ENCODE peak calls at places on chromosome 10, in eight cellular contexts. O, D, B, L, S, I, P and W are unnamed samples.

GRCh38 chr10:73992899-73993788 is 4.8 kb upstream of the VCL start:
- DNase-seq in O (no peak), D (no peak), B (no peak), L (no peak), S (no peak), I (no peak), P (no peak), W (no peak)

GRCh38 chr10:73589538-73590126 is 1.5 kb downstream of the USP54 start:
- DNase-seq in O (no peak), D (no peak), B (no peak), L (no peak), S (no peak), I (peak; percentile 50), P (no peak), W (no peak)

GRCh38 chr10:92552310-92552709 is 21.6 kb downstream of the IDE start:
- DNase-seq in O (no peak), D (no peak), B (no peak), L (no peak), S (no peak), I (no peak), P (no peak), W (no peak)

GRCh38 chr10:132685121-132685891 is 100.6 kb downstream of the NKX6-2 start:
- DNase-seq in O (no peak), D (peak; percentile 40), B (peak; percentile 50), L (peak; percentile 73), S (no peak), I (peak; percentile 89), P (peak; percentile 78), W (peak; percentile 64)

GRCh38 chr10:114520453-114520852 is 116.2 kb upstream of the AFAP1L2 start:
- DNase-seq in O (no peak), D (no peak), B (no peak), L (peak; percentile 82), S (no peak), I (no peak), P (no peak), W (no peak)

GRCh38 chr10:106872176-106872575 is 292.3 kb downstream of the SORCS1 start:
- DNase-seq in O (no peak), D (no peak), B (no peak), L (no peak), S (no peak), I (no peak), P (no peak), W (no peak)

GRCh38 chr10:12333382-12334185 is 15.8 kb upstream of the CAMK1D start:
- DNase-seq in O (no peak), D (no peak), B (peak; percentile 93), L (peak; percentile 39), S (peak; percentile 25), I (no peak), P (peak; percentile 78), W (peak; percentile 96)

GRCh38 chr10:74924251-74924954 is 98.0 kb downstream of the KAT6B start:
- DNase-seq in O (no peak), D (no peak), B (no peak), L (peak; percentile 79), S (no peak), I (no peak), P (no peak), W (no peak)

GRCh38 chr10:14129770-14130169 is 201.0 kb downstream of the FRMD4A start:
- DNase-seq in O (no peak), D (no peak), B (no peak), L (no peak), S (no peak), I (no peak), P (no peak), W (no peak)

GRCh38 chr10:14126697-14127440 is 203.9 kb downstream of the FRMD4A start:
- DNase-seq in O (no peak), D (no peak), B (no peak), L (no peak), S (no peak), I (no peak), P (no peak), W (no peak)

GRCh38 chr10:14131261-14131960 is 199.3 kb downstream of the FRMD4A start:
- DNase-seq in O (no peak), D (no peak), B (no peak), L (no peak), S (no peak), I (no peak), P (no peak), W (no peak)

GRCh38 chr10:14125564-14125963 is 205.2 kb downstream of the FRMD4A start:
- DNase-seq in O (no peak), D (no peak), B (no peak), L (no peak), S (no peak), I (no peak), P (no peak), W (no peak)

GRCh38 chr10:14128519-14128918 is 202.2 kb downstream of the FRMD4A start:
- DNase-seq in O (no peak), D (no peak), B (no peak), L (no peak), S (no peak), I (no peak), P (no peak), W (no peak)
- TF ChIP-seq CTCF in O (no peak), D (no peak), B (no peak), L (no peak), S (no peak), I (no peak), P (no peak), W (no peak)

GRCh38 chr10:125144693-125145623 is 15.4 kb downstream of the CTBP2 start:
- DNase-seq in O (no peak), D (no peak), B (no peak), L (no peak), S (no peak), I (no peak), P (no peak), W (peak; percentile 55)
- TF ChIP-seq CTCF in O (no peak), D (peak; percentile 60), B (peak; percentile 54), L (no peak), S (no peak), I (peak; percentile 58), P (peak; percentile 27), W (peak; percentile 75)

DNA sequence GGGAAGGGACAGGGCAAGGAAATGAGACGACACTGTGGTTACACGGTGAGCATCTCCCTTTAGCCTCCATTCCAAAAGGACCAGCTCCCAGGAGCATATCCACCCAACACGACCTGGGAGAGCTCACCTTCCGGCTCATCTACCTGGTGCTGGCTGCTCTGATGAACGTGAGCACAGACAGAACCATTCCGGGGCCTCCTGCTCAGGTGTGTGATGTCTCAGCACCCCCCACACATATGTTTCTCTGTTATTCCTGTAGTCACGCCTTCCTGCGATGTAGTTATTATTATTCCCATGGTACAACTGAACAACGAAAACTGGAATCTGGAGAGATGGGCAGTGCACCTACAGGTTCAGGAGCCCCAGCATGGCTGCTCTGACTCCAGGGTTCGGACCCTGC is 20.5 kb upstream of the GPR26 start:
- DNase-seq in O (no peak), D (no peak), B (no peak), L (no peak), S (no peak), I (no peak), P (no peak), W (no peak)
- TF ChIP-seq CTCF in O (no peak), D (no peak), B (no peak), L (no peak), S (no peak), I (no peak), P (no peak), W (no peak)

GRCh38 chr10:128993443-128993842 is 473.6 kb upstream of the MGMT start:
- DNase-seq in O (no peak), D (no peak), B (no peak), L (no peak), S (no peak), I (no peak), P (no peak), W (no peak)
- TF ChIP-seq CTCF in O (no peak), D (no peak), B (no peak), L (no peak), S (no peak), I (no peak), P (no peak), W (no peak)

DNA sequence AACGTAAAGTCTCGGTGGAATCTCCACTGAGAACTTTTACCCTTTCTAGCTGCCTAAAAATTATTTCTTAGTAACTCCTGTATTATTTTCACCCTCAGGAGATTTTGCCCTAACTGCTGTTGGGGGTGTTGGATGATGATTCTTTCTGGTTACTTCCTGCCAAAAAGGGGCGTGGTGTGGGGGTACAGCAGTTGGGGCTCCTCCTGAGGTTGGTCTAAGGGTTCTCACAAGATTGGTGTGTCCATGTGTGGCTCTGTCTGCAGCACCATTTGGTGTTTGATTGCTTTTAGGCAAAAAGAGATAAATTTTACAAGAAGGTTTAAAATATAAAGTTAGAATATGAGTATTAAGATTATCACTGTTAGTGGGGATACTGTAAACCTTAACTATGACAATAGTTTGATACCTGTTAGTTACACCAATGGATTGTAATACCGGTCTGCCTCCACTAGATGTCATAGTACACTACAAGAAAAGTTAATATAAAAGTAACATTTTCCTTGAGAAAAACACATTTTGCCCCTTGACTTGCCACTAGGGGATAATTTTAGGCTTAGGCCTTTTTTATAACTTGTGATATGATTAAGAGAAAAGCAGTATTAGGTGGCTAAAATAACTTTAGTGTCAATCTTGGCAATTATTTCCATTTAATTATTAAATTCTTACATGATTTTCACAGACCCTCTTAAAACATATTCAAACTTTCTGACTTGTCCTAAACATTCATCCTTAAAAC is 928.7 kb downstream of the IPMK start:
- DNase-seq in O (no peak), D (peak; percentile 23), B (no peak), L (peak; percentile 17), S (no peak), I (no peak), P (peak; percentile 6), W (no peak)
- TF ChIP-seq CTCF in O (peak; percentile 34), D (peak; percentile 92), B (peak; percentile 72), L (peak; percentile 78), S (no peak), I (peak; percentile 75), P (peak; percentile 49), W (peak; percentile 96)

GRCh38 chr10:108203905-108204527 is 1039.5 kb upstream of the SORCS1 start:
- DNase-seq in O (no peak), D (no peak), B (no peak), L (no peak), S (no peak), I (no peak), P (no peak), W (no peak)

GRCh38 chr10:108208038-108208437 is 1043.5 kb upstream of the SORCS1 start:
- DNase-seq in O (no peak), D (no peak), B (no peak), L (no peak), S (no peak), I (no peak), P (no peak), W (no peak)

GRCh38 chr10:108208732-108209131 is 1044.2 kb upstream of the SORCS1 start:
- DNase-seq in O (no peak), D (no peak), B (no peak), L (no peak), S (no peak), I (no peak), P (no peak), W (no peak)

GRCh38 chr10:108204528-108205313 is 1040.2 kb upstream of the SORCS1 start:
- DNase-seq in O (no peak), D (peak; percentile 4), B (no peak), L (peak; percentile 8), S (no peak), I (peak; percentile 38), P (no peak), W (no peak)
- TF ChIP-seq CTCF in O (no peak), D (peak; percentile 83), B (peak; percentile 32), L (peak; percentile 62), S (no peak), I (peak; percentile 50), P (peak; percentile 60), W (peak; percentile 54)

GRCh38 chr10:43436291-43437140 is at the start of gene ZNF487:
- DNase-seq in O (peak; percentile 89), D (peak; percentile 78), B (peak; percentile 91), L (peak; percentile 50), S (peak; percentile 94), I (peak; percentile 93), P (peak; percentile 96), W (peak; percentile 93)
- TF ChIP-seq CTCF in O (no peak), D (no peak), B (peak; percentile 25), L (no peak), S (peak; percentile 13), I (peak; percentile 56), P (peak; percentile 21), W (peak; percentile 37)